ENCODE peak calls at places on chromosome 16, in eight cellular contexts. Y, E, V, W, T, H, N and K are unnamed samples.

GRCh38 chr16:59341368-59341767 is 607.3 kb upstream of the GOT2 start:
- DNase-seq in Y (no peak), E (no peak), V (no peak), W (no peak), T (no peak), H (no peak), N (no peak), K (no peak)

GRCh38 chr16:2165861-2166260 is 10.3 kb downstream of the TRAF7 start:
- DNase-seq in Y (no peak), E (no peak), V (no peak), W (no peak), T (no peak), H (no peak), N (no peak), K (no peak)

GRCh38 chr16:81697321-81697885 is 81.7 kb upstream of the PLCG2 start:
- DNase-seq in Y (no peak), E (peak), V (peak), W (peak), T (peak), H (peak), N (no peak), K (no peak)

GRCh38 chr16:23504076-23504452 is 6.2 kb downstream of the GGA2 start:
- DNase-seq in Y (no peak), E (peak), V (no peak), W (no peak), T (peak), H (no peak), N (no peak), K (no peak)

GRCh38 chr16:67873435-67874146 is 739 bp downstream of the EDC4 start:
- DNase-seq in Y (no peak), E (peak), V (no peak), W (no peak), T (no peak), H (no peak), N (no peak), K (no peak)

GRCh38 chr16:5349661-5350060 is 252.1 kb upstream of the EEF2KMT start:
- DNase-seq in Y (no peak), E (no peak), V (no peak), W (no peak), T (no peak), H (no peak), N (no peak), K (no peak)

GRCh38 chr16:57648590-57649442 is 19.3 kb upstream of the ADGRG3 start:
- DNase-seq in Y (peak), E (peak), V (peak), W (peak), T (peak), H (peak), N (peak), K (peak)

GRCh38 chr16:69761983-69762842 is at the start of gene WWP2:
- DNase-seq in Y (peak), E (peak), V (peak), W (peak), T (peak), H (peak), N (peak), K (peak)

GRCh38 chr16:75333770-75334169 is 82.3 kb upstream of the BCAR1 start:
- DNase-seq in Y (no peak), E (no peak), V (no peak), W (no peak), T (no peak), H (no peak), N (no peak), K (no peak)

GRCh38 chr16:27724491-27724878 is 174.5 kb downstream of the KATNIP start:
- DNase-seq in Y (no peak), E (no peak), V (no peak), W (no peak), T (no peak), H (no peak), N (no peak), K (no peak)

GRCh38 chr16:21208831-21209230 is 2.5 kb downstream of the ZP2 start:
- DNase-seq in Y (no peak), E (no peak), V (no peak), W (no peak), T (no peak), H (no peak), N (no peak), K (no peak)

GRCh38 chr16:11295672-11296071 is 14.5 kb upstream of the PRM1 start:
- DNase-seq in Y (no peak), E (no peak), V (no peak), W (no peak), T (no peak), H (no peak), N (no peak), K (no peak)

GRCh38 chr16:9050102-9050830 is 41.2 kb upstream of the HAPSTR1 start:
- DNase-seq in Y (no peak), E (no peak), V (no peak), W (no peak), T (no peak), H (peak), N (no peak), K (no peak)

GRCh38 chr16:11398136-11398535 is 52.9 kb downstream of the RMI2 start:
- DNase-seq in Y (no peak), E (no peak), V (no peak), W (no peak), T (no peak), H (no peak), N (no peak), K (no peak)

GRCh38 chr16:5578980-5579379 is 481.4 kb upstream of the EEF2KMT start:
- DNase-seq in Y (no peak), E (no peak), V (no peak), W (no peak), T (no peak), H (no peak), N (no peak), K (no peak)

GRCh38 chr16:425740-426114 is 278 bp downstream of the RAB11FIP3 start:
- DNase-seq in Y (peak), E (peak), V (no peak), W (no peak), T (no peak), H (no peak), N (no peak), K (no peak)

GRCh38 chr16:50631985-50632576 is 49.0 kb downstream of the SNX20 start:
- DNase-seq in Y (no peak), E (no peak), V (no peak), W (no peak), T (no peak), H (no peak), N (no peak), K (no peak)

GRCh38 chr16:66387817-66388332 is 21.4 kb downstream of the CDH5 start:
- DNase-seq in Y (no peak), E (no peak), V (no peak), W (no peak), T (no peak), H (no peak), N (no peak), K (no peak)

GRCh38 chr16:48117217-48118105 is 38.3 kb downstream of the ABCC12 start:
- DNase-seq in Y (peak), E (peak), V (peak), W (peak), T (peak), H (peak), N (peak), K (no peak)

GRCh38 chr16:59205403-59205802 is 471.3 kb upstream of the GOT2 start:
- DNase-seq in Y (no peak), E (no peak), V (no peak), W (no peak), T (no peak), H (no peak), N (no peak), K (no peak)

GRCh38 chr16:29745126-29745852 is 501 bp downstream of the C16orf54 start:
- DNase-seq in Y (peak), E (no peak), V (no peak), W (no peak), T (no peak), H (no peak), N (no peak), K (no peak)

GRCh38 chr16:30368792-30369090 is 1.6 kb downstream of the TBC1D10B start:
- DNase-seq in Y (no peak), E (no peak), V (no peak), W (no peak), T (no peak), H (no peak), N (no peak), K (no peak)

GRCh38 chr16:72188512-72188911 is 16.6 kb upstream of the PMFBP1 start:
- DNase-seq in Y (no peak), E (no peak), V (no peak), W (no peak), T (no peak), H (no peak), N (no peak), K (no peak)

GRCh38 chr16:3138342-3138741 is 3.5 kb downstream of the ZNF213 start:
- DNase-seq in Y (no peak), E (no peak), V (no peak), W (no peak), T (no peak), H (no peak), N (no peak), K (no peak)

GRCh38 chr16:375927-376816 is 5.6 kb downstream of the PGAP6 start:
- DNase-seq in Y (no peak), E (no peak), V (no peak), W (no peak), T (no peak), H (no peak), N (no peak), K (no peak)

GRCh38 chr16:54282923-54283734 is 3.5 kb downstream of the IRX3 start:
- DNase-seq in Y (no peak), E (peak), V (no peak), W (no peak), T (no peak), H (no peak), N (no peak), K (no peak)

GRCh38 chr16:21524068-21524751 is 75.2 kb upstream of the METTL9 start:
- DNase-seq in Y (no peak), E (no peak), V (no peak), W (no peak), T (no peak), H (no peak), N (no peak), K (no peak)

GRCh38 chr16:67423015-67423414 is 6.7 kb upstream of the ZDHHC1 start:
- DNase-seq in Y (no peak), E (no peak), V (no peak), W (no peak), T (no peak), H (no peak), N (no peak), K (no peak)

GRCh38 chr16:66705790-66706505 is 9.4 kb upstream of the CMTM4 start:
- DNase-seq in Y (no peak), E (peak), V (peak), W (no peak), T (no peak), H (no peak), N (no peak), K (no peak)

GRCh38 chr16:9141813-9142212 is 50.4 kb downstream of the HAPSTR1 start:
- DNase-seq in Y (no peak), E (no peak), V (no peak), W (no peak), T (no peak), H (no peak), N (no peak), K (no peak)

GRCh38 chr16:67661101-67661661 is 421 bp downstream of the PARD6A start:
- DNase-seq in Y (no peak), E (peak), V (no peak), W (peak), T (no peak), H (no peak), N (no peak), K (no peak)